ENCODE peak calls at places on chromosomes 11 and 22, in four cellular contexts. One of them, this sample, is unnamed.

GRCh38 chr11:1257916-1258315 is 35.0 kb downstream of the MUC5B start:
- DNase-seq in astrocyte of the cerebellum: no peak
- DNase-seq in NCI-H1105 treated with DMSO at 0.1 percent for 48 hours: no peak
- DNase-seq in Kasumi-1: no peak
- DNase-seq in this sample: no peak

GRCh38 chr11:10809373-10810199 is 860 bp upstream of the EIF4G2 start:
- DNase-seq in Kasumi-1: peak; percentile 51
- DNase-seq in NCI-H1105 treated with DMSO at 0.1 percent for 48 hours: peak; percentile 54
- DNase-seq in astrocyte of the cerebellum: peak; percentile 50
- DNase-seq in this sample: peak; percentile 52

GRCh38 chr11:36196476-36197099 is 92.6 kb downstream of the COMMD9 start:
- DNase-seq in Kasumi-1: no peak
- DNase-seq in astrocyte of the cerebellum: no peak
- DNase-seq in NCI-H1105 treated with DMSO at 0.1 percent for 48 hours: no peak
- DNase-seq in this sample: no peak

GRCh38 chr11:20213790-20214189 is 53.5 kb upstream of the DBX1 start:
- DNase-seq in astrocyte of the cerebellum: no peak
- DNase-seq in Kasumi-1: no peak
- DNase-seq in NCI-H1105 treated with DMSO at 0.1 percent for 48 hours: peak; percentile 28
- DNase-seq in this sample: no peak

GRCh38 chr11:34600339-34601084 is 20.4 kb upstream of the EHF start:
- DNase-seq in astrocyte of the cerebellum: no peak
- DNase-seq in Kasumi-1: no peak
- DNase-seq in NCI-H1105 treated with DMSO at 0.1 percent for 48 hours: no peak
- DNase-seq in this sample: no peak

GRCh38 chr22:43376765-43377485 is 33.8 kb upstream of the SCUBE1 start:
- DNase-seq in astrocyte of the cerebellum: no peak
- DNase-seq in NCI-H1105 treated with DMSO at 0.1 percent for 48 hours: no peak
- DNase-seq in Kasumi-1: no peak
- DNase-seq in this sample: no peak

GRCh38 chr22:43293661-43294392 is 49.3 kb downstream of the SCUBE1 start:
- DNase-seq in Kasumi-1: no peak
- DNase-seq in astrocyte of the cerebellum: no peak
- DNase-seq in NCI-H1105 treated with DMSO at 0.1 percent for 48 hours: no peak
- DNase-seq in this sample: no peak

GRCh38 chr11:125918140-125918840 is 14.0 kb downstream of the DDX25 start:
- DNase-seq in astrocyte of the cerebellum: no peak
- DNase-seq in NCI-H1105 treated with DMSO at 0.1 percent for 48 hours: no peak
- DNase-seq in Kasumi-1: no peak
- DNase-seq in this sample: no peak

GRCh38 chr11:27882066-27882697 is 181.9 kb upstream of the BDNF start:
- DNase-seq in Kasumi-1: no peak
- DNase-seq in NCI-H1105 treated with DMSO at 0.1 percent for 48 hours: no peak
- DNase-seq in astrocyte of the cerebellum: no peak
- DNase-seq in this sample: no peak